ENCODE peak calls at places on chromosomes 6 and 20, in five cellular contexts. One of them, this sample, is unnamed.

GRCh38 chr6:136962661-136963060 is 40.6 kb downstream of the SLC35D3 start:
- DNase-seq in right atrium auricular region: no peak
- DNase-seq in left ventricle myocardium inferior: peak
- DNase-seq in heart right ventricle: no peak
- DNase-seq in IMR-90: no peak
- DNase-seq in this sample: no peak

GRCh38 chr6:3379482-3380060 is 77.3 kb downstream of the SLC22A23 start:
- DNase-seq in right atrium auricular region: no peak
- DNase-seq in left ventricle myocardium inferior: no peak
- DNase-seq in heart right ventricle: no peak
- DNase-seq in IMR-90: peak
- DNase-seq in this sample: no peak

GRCh38 chr20:32285621-32286334 is 8.3 kb downstream of the KIF3B start:
- DNase-seq in right atrium auricular region: no peak
- DNase-seq in left ventricle myocardium inferior: no peak
- DNase-seq in heart right ventricle: no peak
- DNase-seq in IMR-90: peak
- DNase-seq in this sample: no peak

GRCh38 chr20:57753332-57754164 is 43.7 kb upstream of the PMEPA1 start:
- DNase-seq in right atrium auricular region: no peak
- DNase-seq in left ventricle myocardium inferior: peak
- DNase-seq in heart right ventricle: no peak
- DNase-seq in IMR-90: no peak
- DNase-seq in this sample: no peak

GRCh38 chr20:45629496-45630100 is at the start of gene WFDC10A:
- DNase-seq in right atrium auricular region: peak
- DNase-seq in left ventricle myocardium inferior: no peak
- DNase-seq in heart right ventricle: no peak
- DNase-seq in IMR-90: peak
- DNase-seq in this sample: no peak

GRCh38 chr6:5036309-5036708 is 32.5 kb upstream of the RPP40 start:
- DNase-seq in right atrium auricular region: no peak
- DNase-seq in left ventricle myocardium inferior: no peak
- DNase-seq in heart right ventricle: no peak
- DNase-seq in IMR-90: peak
- DNase-seq in this sample: no peak

GRCh38 chr20:13858496-13859270 is 73.9 kb downstream of the NDUFAF5 start:
- DNase-seq in right atrium auricular region: no peak
- DNase-seq in left ventricle myocardium inferior: no peak
- DNase-seq in heart right ventricle: no peak
- DNase-seq in IMR-90: no peak
- DNase-seq in this sample: no peak

GRCh38 chr6:52551483-52552277 is 25.2 kb downstream of the TRAM2 start:
- DNase-seq in right atrium auricular region: no peak
- DNase-seq in left ventricle myocardium inferior: peak
- DNase-seq in heart right ventricle: peak
- DNase-seq in IMR-90: peak
- DNase-seq in this sample: peak

GRCh38 chr6:85449388-85449817 is 480 bp upstream of the NT5E start:
- DNase-seq in right atrium auricular region: no peak
- DNase-seq in left ventricle myocardium inferior: no peak
- DNase-seq in heart right ventricle: no peak
- DNase-seq in IMR-90: peak
- DNase-seq in this sample: no peak

GRCh38 chr20:48841861-48842529 is 14.2 kb upstream of the PREX1 start:
- DNase-seq in right atrium auricular region: no peak
- DNase-seq in left ventricle myocardium inferior: no peak
- DNase-seq in heart right ventricle: no peak
- DNase-seq in IMR-90: peak
- DNase-seq in this sample: no peak

GRCh38 chr20:50574108-50574507 is 63.9 kb downstream of the PTPN1 start:
- DNase-seq in right atrium auricular region: no peak
- DNase-seq in left ventricle myocardium inferior: no peak
- DNase-seq in heart right ventricle: no peak
- DNase-seq in IMR-90: no peak
- DNase-seq in this sample: no peak
- H3K27ac ChIP-seq in right atrium auricular region: peak
- H3K27ac ChIP-seq in left ventricle myocardium inferior: peak
- H3K27ac ChIP-seq in heart right ventricle: peak
- H3K27ac ChIP-seq in IMR-90: no peak
- H3K27ac ChIP-seq in this sample: no peak

GRCh38 chr6:150857906-150858365 is 7.6 kb upstream of the MTHFD1L start:
- DNase-seq in right atrium auricular region: no peak
- DNase-seq in left ventricle myocardium inferior: no peak
- DNase-seq in heart right ventricle: no peak
- DNase-seq in IMR-90: no peak
- DNase-seq in this sample: no peak
- H3K27ac ChIP-seq in right atrium auricular region: peak
- H3K27ac ChIP-seq in left ventricle myocardium inferior: peak
- H3K27ac ChIP-seq in heart right ventricle: peak
- H3K27ac ChIP-seq in IMR-90: peak
- H3K27ac ChIP-seq in this sample: no peak

GRCh38 chr20:39851459-39851858 is 837.6 kb downstream of the MAFB start:
- DNase-seq in right atrium auricular region: no peak
- DNase-seq in left ventricle myocardium inferior: no peak
- DNase-seq in heart right ventricle: no peak
- DNase-seq in IMR-90: peak
- DNase-seq in this sample: no peak
- H3K27ac ChIP-seq in right atrium auricular region: no peak
- H3K27ac ChIP-seq in left ventricle myocardium inferior: no peak
- H3K27ac ChIP-seq in heart right ventricle: no peak
- H3K27ac ChIP-seq in IMR-90: peak
- H3K27ac ChIP-seq in this sample: no peak

GRCh38 chr6:27776504-27776903 is 135.7 kb downstream of the OR2B2 start:
- DNase-seq in right atrium auricular region: no peak
- DNase-seq in left ventricle myocardium inferior: no peak
- DNase-seq in heart right ventricle: no peak
- DNase-seq in IMR-90: no peak
- DNase-seq in this sample: no peak

GRCh38 chr6:27775796-27776184 is 136.4 kb downstream of the OR2B2 start:
- DNase-seq in right atrium auricular region: no peak
- DNase-seq in left ventricle myocardium inferior: no peak
- DNase-seq in heart right ventricle: no peak
- DNase-seq in IMR-90: no peak
- DNase-seq in this sample: no peak

GRCh38 chr6:27778625-27779417 is 133.4 kb downstream of the OR2B2 start:
- DNase-seq in right atrium auricular region: no peak
- DNase-seq in left ventricle myocardium inferior: no peak
- DNase-seq in heart right ventricle: no peak
- DNase-seq in IMR-90: no peak
- DNase-seq in this sample: no peak

GRCh38 chr6:27777126-27777525 is 135.1 kb downstream of the OR2B2 start:
- DNase-seq in right atrium auricular region: no peak
- DNase-seq in left ventricle myocardium inferior: no peak
- DNase-seq in heart right ventricle: no peak
- DNase-seq in IMR-90: no peak
- DNase-seq in this sample: no peak

DNA sequence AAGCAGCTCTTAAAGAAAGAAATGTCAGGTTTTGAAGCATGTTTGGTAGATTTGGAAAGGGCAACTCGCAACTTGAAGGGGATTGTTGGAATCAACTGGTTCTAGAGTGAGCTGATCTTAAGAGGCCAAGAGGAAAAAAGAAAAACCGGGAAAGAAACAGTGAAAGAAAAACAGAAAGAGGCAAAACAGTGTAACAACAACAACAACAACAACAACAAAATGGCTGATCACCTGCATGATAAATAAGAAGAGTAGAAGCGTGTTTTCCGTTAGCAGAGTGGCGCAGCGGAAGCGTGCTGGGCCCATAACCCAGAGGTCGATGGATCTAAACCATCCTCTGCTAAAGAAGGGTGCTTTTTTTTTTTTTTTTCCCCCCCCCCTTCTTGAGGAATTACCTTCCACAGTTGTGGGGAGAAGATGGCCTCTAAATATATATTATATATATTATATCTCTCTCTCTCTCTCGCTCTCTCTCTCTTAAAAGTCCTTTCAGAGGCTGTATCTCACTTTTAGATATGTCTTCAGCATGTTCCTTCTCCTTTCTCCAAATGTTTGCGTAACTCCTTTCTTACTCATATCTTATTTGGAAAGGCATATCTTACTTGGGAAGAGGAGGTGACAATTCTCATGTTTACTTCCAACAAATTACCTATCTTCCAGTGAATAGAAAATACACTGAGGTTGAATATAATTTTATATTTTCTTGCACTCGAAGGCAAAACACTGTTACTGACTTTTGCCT is 134.4 kb downstream of the OR2B2 start:
- DNase-seq in right atrium auricular region: no peak
- DNase-seq in left ventricle myocardium inferior: no peak
- DNase-seq in heart right ventricle: no peak
- DNase-seq in IMR-90: no peak
- DNase-seq in this sample: no peak
- H3K27ac ChIP-seq in right atrium auricular region: no peak
- H3K27ac ChIP-seq in left ventricle myocardium inferior: no peak
- H3K27ac ChIP-seq in heart right ventricle: no peak
- H3K27ac ChIP-seq in IMR-90: no peak
- H3K27ac ChIP-seq in this sample: no peak

DNA sequence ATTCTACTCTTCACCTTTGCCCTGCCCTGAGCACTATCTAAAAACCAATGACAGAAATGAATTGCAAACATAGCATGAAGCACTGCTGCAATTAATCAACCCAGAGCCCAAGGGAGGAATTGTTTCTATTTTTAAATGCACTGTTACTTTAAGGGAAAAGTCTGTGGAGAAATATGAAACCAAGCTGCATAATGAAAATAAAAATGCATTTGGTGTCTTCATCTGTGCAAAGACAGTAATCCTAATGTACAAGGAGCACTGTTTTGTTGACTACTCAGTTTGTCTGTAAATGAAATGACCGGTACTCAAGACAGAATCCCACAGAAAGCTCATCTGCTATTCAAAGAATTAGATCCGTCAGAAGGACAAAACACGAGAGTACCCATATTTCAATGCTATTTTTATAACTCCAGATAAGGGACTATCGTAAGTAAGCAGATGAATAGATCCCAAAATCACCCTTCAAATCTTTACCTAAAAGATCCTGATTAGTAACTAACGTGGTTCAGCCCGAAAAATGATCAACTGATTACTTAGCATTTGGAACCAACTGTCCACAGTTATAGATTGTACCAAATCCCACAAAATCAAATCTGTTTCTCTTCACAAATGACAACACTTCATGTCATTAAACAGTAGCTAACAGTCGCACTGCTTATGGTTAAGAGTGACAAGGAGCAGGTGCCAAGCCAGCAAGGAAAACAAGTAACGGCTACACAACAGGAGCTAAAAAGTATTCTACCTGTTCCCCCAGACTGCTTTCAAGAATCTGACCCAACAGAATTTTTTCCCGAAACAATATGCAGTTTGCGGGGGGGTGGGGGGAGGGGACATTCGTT is 2.4 kb downstream of the KIF13A start:
- DNase-seq in right atrium auricular region: no peak
- DNase-seq in left ventricle myocardium inferior: no peak
- DNase-seq in heart right ventricle: no peak
- DNase-seq in IMR-90: peak
- DNase-seq in this sample: no peak
- H3K27ac ChIP-seq in right atrium auricular region: peak
- H3K27ac ChIP-seq in left ventricle myocardium inferior: peak
- H3K27ac ChIP-seq in heart right ventricle: peak
- H3K27ac ChIP-seq in IMR-90: peak
- H3K27ac ChIP-seq in this sample: peak